ENCODE peak calls at places on chromosome 2, in six cellular contexts. Z, M, H, I, V and R are unnamed samples.

GRCh38 chr2:55048514-55048924 is 1.7 kb downstream of the RTN4 start:
- DNase-seq in Z (no peak), M (peak), H (peak), I (peak), V (no peak), R (peak)

GRCh38 chr2:113324684-113325160 is 46.0 kb upstream of the PAX8 start:
- DNase-seq in Z (peak), M (peak), H (peak), I (no peak), V (peak), R (peak)

GRCh38 chr2:226970362-226970761 is 134.5 kb downstream of the RHBDD1 start:
- DNase-seq in Z (no peak), M (no peak), H (no peak), I (peak), V (no peak), R (no peak)

GRCh38 chr2:239964399-239965185 is 60.5 kb downstream of the NDUFA10 start:
- DNase-seq in Z (no peak), M (no peak), H (no peak), I (no peak), V (no peak), R (no peak)

GRCh38 chr2:174486614-174487535 is at the start of gene GPR155:
- DNase-seq in Z (peak), M (peak), H (peak), I (peak), V (peak), R (peak)

GRCh38 chr2:39218401-39218800 is 25.4 kb downstream of the CDKL4 start:
- DNase-seq in Z (no peak), M (no peak), H (no peak), I (no peak), V (no peak), R (no peak)

GRCh38 chr2:219434718-219435525 is at the start of gene SPEG:
- DNase-seq in Z (no peak), M (no peak), H (no peak), I (no peak), V (no peak), R (no peak)

GRCh38 chr2:128535928-128536327 is 217.3 kb upstream of the HS6ST1 start:
- DNase-seq in Z (no peak), M (no peak), H (peak), I (no peak), V (no peak), R (peak)

GRCh38 chr2:127570282-127571250 is 35.1 kb downstream of the MYO7B start:
- DNase-seq in Z (no peak), M (no peak), H (no peak), I (no peak), V (no peak), R (no peak)

GRCh38 chr2:8677646-8678592 is 3.9 kb upstream of the ID2 start:
- DNase-seq in Z (no peak), M (no peak), H (peak), I (peak), V (no peak), R (peak)

GRCh38 chr2:239194731-239195317 is 206.0 kb downstream of the HDAC4 start:
- DNase-seq in Z (no peak), M (no peak), H (no peak), I (no peak), V (no peak), R (no peak)

GRCh38 chr2:233413529-233414272 is 59.4 kb downstream of the DGKD start:
- DNase-seq in Z (peak), M (peak), H (peak), I (no peak), V (no peak), R (peak)

GRCh38 chr2:66050392-66050791 is 384.5 kb upstream of the MEIS1 start:
- DNase-seq in Z (no peak), M (no peak), H (no peak), I (no peak), V (no peak), R (no peak)

GRCh38 chr2:28428486-28428885 is 35.8 kb downstream of the FOSL2 start:
- DNase-seq in Z (no peak), M (no peak), H (no peak), I (no peak), V (no peak), R (no peak)

GRCh38 chr2:169354244-169354643 is 8.1 kb downstream of the LRP2 start:
- DNase-seq in Z (no peak), M (no peak), H (no peak), I (no peak), V (no peak), R (no peak)

GRCh38 chr2:233791151-233791882 is 13.2 kb downstream of the MROH2A start:
- DNase-seq in Z (no peak), M (no peak), H (no peak), I (no peak), V (no peak), R (no peak)

GRCh38 chr2:32061973-32062861 is 1.1 kb upstream of the SPAST start:
- DNase-seq in Z (no peak), M (peak), H (peak), I (peak), V (no peak), R (peak)

GRCh38 chr2:11839916-11840315 is 93.5 kb downstream of the LPIN1 start:
- DNase-seq in Z (no peak), M (peak), H (no peak), I (no peak), V (no peak), R (no peak)

GRCh38 chr2:240959941-240960308 is 38.5 kb upstream of the SNED1 start:
- DNase-seq in Z (no peak), M (no peak), H (no peak), I (no peak), V (no peak), R (no peak)

GRCh38 chr2:40543381-40543780 is 91.5 kb upstream of the SLC8A1 start:
- DNase-seq in Z (no peak), M (no peak), H (no peak), I (no peak), V (no peak), R (no peak)

GRCh38 chr2:182852090-182852489 is 14.3 kb downstream of the FRZB start:
- DNase-seq in Z (no peak), M (peak), H (no peak), I (no peak), V (no peak), R (no peak)

GRCh38 chr2:28454016-28454930 is 41.6 kb upstream of the PLB1 start:
- DNase-seq in Z (no peak), M (no peak), H (no peak), I (no peak), V (no peak), R (no peak)

GRCh38 chr2:138086556-138086955 is 122.3 kb downstream of the HNMT start:
- DNase-seq in Z (no peak), M (peak), H (peak), I (no peak), V (no peak), R (no peak)

GRCh38 chr2:239305222-239305575 is 95.6 kb downstream of the HDAC4 start:
- DNase-seq in Z (no peak), M (no peak), H (no peak), I (no peak), V (no peak), R (no peak)

GRCh38 chr2:23427976-23428375 is 43.0 kb downstream of the KLHL29 start:
- DNase-seq in Z (no peak), M (peak), H (no peak), I (no peak), V (no peak), R (no peak)

GRCh38 chr2:204325468-204325867 is 219.8 kb upstream of the PARD3B start:
- DNase-seq in Z (no peak), M (peak), H (peak), I (peak), V (peak), R (peak)

GRCh38 chr2:236982693-236983092 is 103.0 kb upstream of the COPS8 start:
- DNase-seq in Z (no peak), M (no peak), H (no peak), I (no peak), V (no peak), R (no peak)

GRCh38 chr2:60675309-60675708 is 80.8 kb upstream of the PAPOLG start:
- DNase-seq in Z (no peak), M (no peak), H (no peak), I (no peak), V (no peak), R (no peak)

GRCh38 chr2:26008851-26009566 is 24.9 kb upstream of the RAB10 start:
- DNase-seq in Z (no peak), M (peak), H (peak), I (peak), V (no peak), R (peak)

GRCh38 chr2:492178-492577 is 185.0 kb downstream of the TMEM18 start:
- DNase-seq in Z (no peak), M (no peak), H (no peak), I (no peak), V (no peak), R (no peak)

GRCh38 chr2:172995323-172996244 is 80.1 kb upstream of the MAP3K20 start:
- DNase-seq in Z (no peak), M (peak), H (peak), I (no peak), V (no peak), R (peak)

GRCh38 chr2:171158790-171159325 is 1.8 kb downstream of the TLK1 start:
- DNase-seq in Z (no peak), M (no peak), H (no peak), I (peak), V (no peak), R (no peak)